ENCODE peak calls at places on chromosomes 2 and 18, in nine cellular contexts. H is AG08395; R is ELR; G is stimulated activated CD4-positive, alpha-beta T cell treated with anti-CD3 and anti-CD28 coated beads, Interleukin-2, amount 100 ng/mL, for 48 hours; P is WTC11; X is activated CD4-positive, alpha-beta T cell treated with anti-CD3 and anti-CD28 coated beads, Interleukin-2, amount 50 U/mL, for 1 hour; C is stimulated activated CD8-positive, alpha-beta memory T cell treated with anti-CD3 and anti-CD28 coated beads, Interleukin-7, amount 100 ng/mL, for 1 hour; A is GM23248; V is hippocampal formation. W is an unnamed sample.

GRCh38 chr2:145025382-145025781 is 505.5 kb upstream of the ZEB2 start:
- DNase-seq in H (no peak), R (no peak), G (no peak), P (no peak), X (no peak), C (no peak), A (no peak), V (no peak), W (no peak)

GRCh38 chr18:36338420-36338933 is 41.0 kb downstream of the FHOD3 start:
- DNase-seq in H (no peak), R (no peak), G (no peak), P (no peak), X (no peak), C (no peak), A (no peak), V (no peak), W (no peak)

GRCh38 chr2:187875271-187875670 is 321.0 kb upstream of the TFPI start:
- DNase-seq in H (no peak), R (no peak), G (no peak), P (no peak), X (no peak), C (no peak), A (no peak), V (no peak), W (no peak)

GRCh38 chr2:168114619-168115018 is 132.8 kb downstream of the STK39 start:
- DNase-seq in H (no peak), R (no peak), G (no peak), P (no peak), X (no peak), C (no peak), A (no peak), V (no peak), W (no peak)

GRCh38 chr2:55137024-55137958 is 87.0 kb upstream of the RTN4 start:
- DNase-seq in H (no peak), R (no peak), G (no peak), P (no peak), X (no peak), C (no peak), A (no peak), V (peak; percentile 52), W (no peak)

GRCh38 chr2:95076705-95077520 is 44.7 kb downstream of the MRPS5 start:
- DNase-seq in H (peak; percentile 58), R (peak; percentile 66), G (peak; percentile 86), P (peak; percentile 92), X (peak; percentile 92), C (peak; percentile 68), A (peak; percentile 68), V (peak; percentile 36), W (peak; percentile 70)

GRCh38 chr2:191417746-191418145 is 172.5 kb downstream of the MYO1B start:
- DNase-seq in H (no peak), R (no peak), G (no peak), P (no peak), X (no peak), C (no peak), A (no peak), V (no peak), W (no peak)

GRCh38 chr2:80016166-80016565 is 288.4 kb downstream of the LRRTM1 start:
- DNase-seq in H (no peak), R (no peak), G (no peak), P (no peak), X (no peak), C (no peak), A (no peak), V (peak; percentile 19), W (peak; percentile 11)

GRCh38 chr18:3111523-3112240 is 98.7 kb upstream of the LPIN2 start:
- DNase-seq in H (no peak), R (no peak), G (no peak), P (no peak), X (no peak), C (no peak), A (no peak), V (no peak), W (no peak)

GRCh38 chr2:222916229-222917197 is 55.7 kb downstream of the ACSL3 start:
- DNase-seq in H (no peak), R (no peak), G (no peak), P (no peak), X (no peak), C (no peak), A (no peak), V (no peak), W (no peak)

GRCh38 chr18:44938396-44939036 is 257.8 kb downstream of the SETBP1 start:
- DNase-seq in H (no peak), R (no peak), G (no peak), P (no peak), X (no peak), C (no peak), A (no peak), V (no peak), W (no peak)

GRCh38 chr2:776038-776437 is 98.8 kb upstream of the TMEM18 start:
- DNase-seq in H (no peak), R (no peak), G (no peak), P (no peak), X (no peak), C (no peak), A (no peak), V (no peak), W (no peak)

GRCh38 chr2:155372969-155373368 is 674.5 kb downstream of the KCNJ3 start:
- DNase-seq in H (no peak), R (peak; percentile 9), G (no peak), P (no peak), X (no peak), C (no peak), A (peak; percentile 34), V (peak; percentile 54), W (no peak)

GRCh38 chr2:186542002-186542401 is 47.9 kb upstream of the ITGAV start:
- DNase-seq in H (no peak), R (no peak), G (no peak), P (no peak), X (no peak), C (no peak), A (no peak), V (no peak), W (no peak)

GRCh38 chr2:70104231-70105111 is 17.2 kb downstream of the PCBP1 start:
- DNase-seq in H (peak; percentile 50), R (peak; percentile 55), G (no peak), P (no peak), X (peak; percentile 23), C (no peak), A (peak; percentile 67), V (peak; percentile 47), W (no peak)

GRCh38 chr2:226977775-226978190 is 141.9 kb downstream of the RHBDD1 start:
- DNase-seq in H (peak; percentile 23), R (peak; percentile 77), G (no peak), P (no peak), X (no peak), C (no peak), A (peak; percentile 64), V (no peak), W (no peak)

GRCh38 chr2:31580321-31581117 is at the start of gene SRD5A2:
- DNase-seq in H (no peak), R (no peak), G (no peak), P (peak; percentile 62), X (no peak), C (no peak), A (no peak), V (no peak), W (no peak)

GRCh38 chr18:74722237-74722636 is 124.6 kb downstream of the ZNF407 start:
- DNase-seq in H (peak; percentile 18), R (no peak), G (no peak), P (no peak), X (no peak), C (no peak), A (peak; percentile 62), V (no peak), W (no peak)

GRCh38 chr2:100819365-100820345 is at the start of gene NPAS2:
- DNase-seq in H (peak; percentile 53), R (peak; percentile 64), G (no peak), P (peak; percentile 30), X (peak; percentile 14), C (no peak), A (peak; percentile 75), V (no peak), W (no peak)

GRCh38 chr2:204483497-204484164 is 61.6 kb upstream of the PARD3B start:
- DNase-seq in H (no peak), R (no peak), G (no peak), P (no peak), X (no peak), C (no peak), A (no peak), V (no peak), W (no peak)

GRCh38 chr2:238841542-238842181 is 6.2 kb upstream of the TWIST2 start:
- DNase-seq in H (no peak), R (peak; percentile 21), G (no peak), P (no peak), X (no peak), C (no peak), A (peak; percentile 87), V (no peak), W (no peak)

GRCh38 chr2:54486766-54487165 is 30.6 kb downstream of the SPTBN1 start:
- DNase-seq in H (no peak), R (peak; percentile 19), G (no peak), P (no peak), X (no peak), C (no peak), A (no peak), V (no peak), W (no peak)

GRCh38 chr2:157182204-157182709 is 75.2 kb upstream of the GALNT5 start:
- DNase-seq in H (no peak), R (peak; percentile 36), G (no peak), P (no peak), X (no peak), C (no peak), A (no peak), V (no peak), W (no peak)

GRCh38 chr2:211468881-211469280 is 912.5 kb downstream of the CPS1 start:
- DNase-seq in H (no peak), R (no peak), G (no peak), P (no peak), X (no peak), C (no peak), A (no peak), V (no peak), W (no peak)

GRCh38 chr2:96931966-96932365 is 54.4 kb downstream of the FAM178B start:
- DNase-seq in H (no peak), R (no peak), G (no peak), P (no peak), X (no peak), C (no peak), A (no peak), V (no peak), W (no peak)

GRCh38 chr18:30177056-30177455 is 865.5 kb downstream of the DSC3 start:
- DNase-seq in H (no peak), R (peak; percentile 61), G (no peak), P (no peak), X (no peak), C (no peak), A (peak; percentile 31), V (no peak), W (no peak)

GRCh38 chr2:144084114-144084661 is 435.7 kb downstream of the ZEB2 start:
- DNase-seq in H (peak; percentile 63), R (peak; percentile 89), G (no peak), P (no peak), X (no peak), C (no peak), A (peak; percentile 85), V (no peak), W (no peak)

GRCh38 chr2:197708331-197708730 is 3.2 kb downstream of the MARS2 start:
- DNase-seq in H (peak; percentile 36), R (peak; percentile 89), G (no peak), P (no peak), X (no peak), C (no peak), A (peak; percentile 88), V (no peak), W (no peak)

GRCh38 chr2:105804266-105804665 is 59.6 kb downstream of the NCK2 start:
- DNase-seq in H (no peak), R (no peak), G (no peak), P (no peak), X (no peak), C (no peak), A (no peak), V (no peak), W (no peak)

GRCh38 chr2:199302851-199303250 is 154.9 kb downstream of the SATB2 start:
- DNase-seq in H (peak; percentile 41), R (peak; percentile 26), G (no peak), P (no peak), X (no peak), C (no peak), A (peak; percentile 71), V (no peak), W (no peak)

GRCh38 chr18:72161686-72162085 is 382.5 kb downstream of the CBLN2 start:
- DNase-seq in H (no peak), R (no peak), G (no peak), P (no peak), X (no peak), C (no peak), A (no peak), V (no peak), W (no peak)

W was measured in anterior cingulate cortex.